ENCODE peak calls at places on chromosomes 12 and 14, in six cellular contexts. One of them, this sample, is unnamed.

GRCh38 chr12:89472508-89472907 is 52.1 kb downstream of the GALNT4 start:
- DNase-seq in neural crest cell: no peak
- DNase-seq in fibroblast of mammary gland: peak
- DNase-seq in tibial nerve: no peak
- DNase-seq in cardiac fibroblast: peak
- DNase-seq in GM23338: no peak
- DNase-seq in this sample: no peak

GRCh38 chr12:1630081-1630826 is 1.2 kb downstream of the WNT5B start:
- DNase-seq in fibroblast of mammary gland: peak
- DNase-seq in neural crest cell: peak
- DNase-seq in tibial nerve: peak
- DNase-seq in cardiac fibroblast: peak
- DNase-seq in GM23338: peak
- DNase-seq in this sample: peak

GRCh38 chr12:83690465-83690864 is 1003.8 kb downstream of the TMTC2 start:
- DNase-seq in GM23338: no peak
- DNase-seq in tibial nerve: no peak
- DNase-seq in neural crest cell: no peak
- DNase-seq in fibroblast of mammary gland: no peak
- DNase-seq in cardiac fibroblast: no peak
- DNase-seq in this sample: peak

GRCh38 chr12:115771065-115771464 is 506.4 kb downstream of the MED13L start:
- DNase-seq in cardiac fibroblast: no peak
- DNase-seq in fibroblast of mammary gland: peak
- DNase-seq in GM23338: peak
- DNase-seq in tibial nerve: no peak
- DNase-seq in neural crest cell: no peak
- DNase-seq in this sample: peak

GRCh38 chr12:78797201-78797931 is 67.2 kb upstream of the SYT1 start:
- DNase-seq in neural crest cell: no peak
- DNase-seq in tibial nerve: no peak
- DNase-seq in cardiac fibroblast: peak
- DNase-seq in GM23338: no peak
- DNase-seq in fibroblast of mammary gland: peak
- DNase-seq in this sample: peak

GRCh38 chr12:1970331-1970900 is 33.8 kb downstream of the DCP1B start:
- DNase-seq in cardiac fibroblast: no peak
- DNase-seq in GM23338: no peak
- DNase-seq in neural crest cell: no peak
- DNase-seq in tibial nerve: no peak
- DNase-seq in fibroblast of mammary gland: no peak
- DNase-seq in this sample: no peak

GRCh38 chr14:30572771-30573170 is 13.8 kb downstream of the G2E3 start:
- DNase-seq in cardiac fibroblast: no peak
- DNase-seq in fibroblast of mammary gland: no peak
- DNase-seq in tibial nerve: no peak
- DNase-seq in neural crest cell: no peak
- DNase-seq in GM23338: no peak
- DNase-seq in this sample: no peak

GRCh38 chr12:116368196-116369194 is 91.0 kb upstream of the MED13L start:
- DNase-seq in tibial nerve: no peak
- DNase-seq in fibroblast of mammary gland: no peak
- DNase-seq in GM23338: no peak
- DNase-seq in cardiac fibroblast: no peak
- DNase-seq in neural crest cell: no peak
- DNase-seq in this sample: no peak

GRCh38 chr14:83356080-83356479 is 1822.4 kb upstream of the SEL1L start:
- DNase-seq in fibroblast of mammary gland: no peak
- DNase-seq in tibial nerve: no peak
- DNase-seq in GM23338: no peak
- DNase-seq in cardiac fibroblast: no peak
- DNase-seq in neural crest cell: no peak
- DNase-seq in this sample: no peak

GRCh38 chr14:75501080-75501479 is 21.2 kb upstream of the BATF start:
- DNase-seq in tibial nerve: no peak
- DNase-seq in GM23338: no peak
- DNase-seq in cardiac fibroblast: no peak
- DNase-seq in neural crest cell: no peak
- DNase-seq in fibroblast of mammary gland: no peak
- DNase-seq in this sample: no peak

GRCh38 chr12:25276199-25276937 is 25.6 kb upstream of the KRAS start:
- DNase-seq in neural crest cell: no peak
- DNase-seq in cardiac fibroblast: peak
- DNase-seq in tibial nerve: peak
- DNase-seq in GM23338: no peak
- DNase-seq in fibroblast of mammary gland: peak
- DNase-seq in this sample: peak

GRCh38 chr12:57454566-57455373 is at the start of gene INHBE:
- DNase-seq in GM23338: peak
- DNase-seq in cardiac fibroblast: peak
- DNase-seq in neural crest cell: no peak
- DNase-seq in tibial nerve: no peak
- DNase-seq in fibroblast of mammary gland: peak
- DNase-seq in this sample: peak

GRCh38 chr14:55581011-55581806 is 1.2 kb downstream of the KTN1 start:
- DNase-seq in fibroblast of mammary gland: peak
- DNase-seq in cardiac fibroblast: peak
- DNase-seq in tibial nerve: no peak
- DNase-seq in neural crest cell: peak
- DNase-seq in GM23338: peak
- DNase-seq in this sample: peak

GRCh38 chr12:111642681-111643427 is 42.9 kb downstream of the BRAP start:
- DNase-seq in cardiac fibroblast: no peak
- DNase-seq in fibroblast of mammary gland: peak
- DNase-seq in neural crest cell: no peak
- DNase-seq in tibial nerve: no peak
- DNase-seq in GM23338: no peak
- DNase-seq in this sample: no peak

GRCh38 chr12:6614513-6615177 is 7.5 kb upstream of the CHD4 start:
- DNase-seq in GM23338: peak
- DNase-seq in tibial nerve: no peak
- DNase-seq in fibroblast of mammary gland: no peak
- DNase-seq in cardiac fibroblast: peak
- DNase-seq in neural crest cell: no peak
- DNase-seq in this sample: no peak

GRCh38 chr14:72476657-72477499 is 417.0 kb downstream of the DPF3 start:
- DNase-seq in tibial nerve: no peak
- DNase-seq in GM23338: peak
- DNase-seq in fibroblast of mammary gland: peak
- DNase-seq in cardiac fibroblast: peak
- DNase-seq in neural crest cell: no peak
- DNase-seq in this sample: peak

GRCh38 chr12:94754653-94755052 is 104.3 kb upstream of the TMCC3 start:
- DNase-seq in GM23338: no peak
- DNase-seq in cardiac fibroblast: peak
- DNase-seq in tibial nerve: no peak
- DNase-seq in fibroblast of mammary gland: no peak
- DNase-seq in neural crest cell: no peak
- DNase-seq in this sample: no peak

GRCh38 chr12:94750891-94751290 is 100.5 kb upstream of the TMCC3 start:
- DNase-seq in GM23338: no peak
- DNase-seq in cardiac fibroblast: no peak
- DNase-seq in tibial nerve: no peak
- DNase-seq in fibroblast of mammary gland: no peak
- DNase-seq in neural crest cell: no peak
- DNase-seq in this sample: no peak

GRCh38 chr12:94749890-94750289 is 99.5 kb upstream of the TMCC3 start:
- DNase-seq in GM23338: no peak
- DNase-seq in cardiac fibroblast: no peak
- DNase-seq in neural crest cell: no peak
- DNase-seq in tibial nerve: no peak
- DNase-seq in fibroblast of mammary gland: no peak
- DNase-seq in this sample: peak

GRCh38 chr12:94748726-94749421 is 98.5 kb upstream of the TMCC3 start:
- DNase-seq in tibial nerve: no peak
- DNase-seq in fibroblast of mammary gland: no peak
- DNase-seq in neural crest cell: no peak
- DNase-seq in cardiac fibroblast: no peak
- DNase-seq in GM23338: no peak
- DNase-seq in this sample: no peak

DNA sequence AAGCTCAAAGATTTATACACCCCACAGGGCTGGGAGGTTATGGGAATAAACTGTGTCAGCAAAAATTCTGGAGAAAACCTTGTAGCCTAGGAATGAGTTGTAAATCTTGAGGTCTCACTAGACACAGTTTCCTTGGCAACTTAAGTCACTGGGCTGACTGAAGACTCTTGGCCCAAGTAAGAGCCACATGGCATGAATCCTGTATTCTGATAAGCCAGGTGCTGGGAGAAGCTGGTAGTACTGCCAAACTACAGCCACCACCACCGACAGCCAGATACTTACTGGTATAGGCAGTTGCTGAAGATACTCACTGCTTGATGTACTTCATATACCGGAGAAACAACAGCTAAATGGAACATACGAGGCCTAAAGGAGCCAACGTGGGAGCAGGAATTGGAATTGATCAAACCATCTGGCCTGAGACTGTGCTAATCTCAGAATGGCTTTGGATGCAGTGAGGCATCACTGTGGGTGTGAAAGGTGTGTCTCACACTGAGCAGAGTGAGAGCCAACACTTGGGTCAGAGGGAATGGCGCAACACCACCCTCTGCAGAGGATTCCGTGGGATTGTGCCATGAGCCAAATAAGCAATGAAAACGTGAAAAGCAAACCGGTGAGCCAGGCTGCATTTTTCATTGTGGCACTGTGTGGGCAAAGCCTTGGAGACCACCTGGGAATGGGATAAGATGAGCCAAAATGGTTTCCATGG is 102.9 kb upstream of the TMCC3 start:
- DNase-seq in tibial nerve: no peak
- DNase-seq in fibroblast of mammary gland: peak
- DNase-seq in GM23338: peak
- DNase-seq in neural crest cell: no peak
- DNase-seq in cardiac fibroblast: peak
- DNase-seq in this sample: peak
- TF ChIP-seq CTCF in tibial nerve: no peak
- TF ChIP-seq CTCF in fibroblast of mammary gland: no peak
- TF ChIP-seq CTCF in GM23338: peak
- TF ChIP-seq CTCF in neural crest cell: no peak
- TF ChIP-seq CTCF in cardiac fibroblast: no peak
- TF ChIP-seq CTCF in this sample: no peak

GRCh38 chr12:3303410-3304136 is 187.4 kb upstream of the PRMT8 start:
- DNase-seq in fibroblast of mammary gland: no peak
- DNase-seq in GM23338: peak
- DNase-seq in cardiac fibroblast: no peak
- DNase-seq in neural crest cell: no peak
- DNase-seq in tibial nerve: no peak
- DNase-seq in this sample: no peak
- TF ChIP-seq CTCF in fibroblast of mammary gland: no peak
- TF ChIP-seq CTCF in GM23338: peak
- TF ChIP-seq CTCF in cardiac fibroblast: peak
- TF ChIP-seq CTCF in neural crest cell: peak
- TF ChIP-seq CTCF in tibial nerve: no peak
- TF ChIP-seq CTCF in this sample: no peak

DNA sequence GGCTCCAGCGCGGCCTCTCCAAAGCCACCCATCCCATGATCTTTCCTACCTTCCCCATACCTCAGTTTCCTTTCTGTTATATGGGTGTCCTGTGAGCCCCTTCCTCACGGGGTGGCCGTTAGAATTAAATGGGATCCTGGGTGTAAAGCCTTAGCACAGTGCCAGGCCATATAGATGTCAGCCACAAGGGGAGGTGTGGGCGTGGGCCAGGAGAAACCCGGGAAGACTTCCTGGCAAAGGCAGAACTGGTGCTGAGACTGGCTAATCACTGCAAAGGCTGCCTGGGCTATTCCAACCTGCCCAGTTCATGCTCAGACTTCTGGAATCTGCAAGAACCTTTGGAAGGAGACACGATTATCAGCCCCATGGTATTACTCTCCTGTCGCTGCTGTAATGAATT is 11.0 kb upstream of the NCOR2 start:
- DNase-seq in tibial nerve: no peak
- DNase-seq in cardiac fibroblast: no peak
- DNase-seq in GM23338: no peak
- DNase-seq in neural crest cell: no peak
- DNase-seq in fibroblast of mammary gland: no peak
- DNase-seq in this sample: peak
- TF ChIP-seq CTCF in tibial nerve: no peak
- TF ChIP-seq CTCF in cardiac fibroblast: no peak
- TF ChIP-seq CTCF in GM23338: peak
- TF ChIP-seq CTCF in neural crest cell: peak
- TF ChIP-seq CTCF in fibroblast of mammary gland: no peak
- TF ChIP-seq CTCF in this sample: peak

GRCh38 chr14:33432407-33433023 is 493.8 kb downstream of the NPAS3 start:
- DNase-seq in fibroblast of mammary gland: peak
- DNase-seq in GM23338: no peak
- DNase-seq in cardiac fibroblast: peak
- DNase-seq in neural crest cell: no peak
- DNase-seq in tibial nerve: no peak
- DNase-seq in this sample: peak
- TF ChIP-seq CTCF in fibroblast of mammary gland: peak
- TF ChIP-seq CTCF in GM23338: peak
- TF ChIP-seq CTCF in cardiac fibroblast: peak
- TF ChIP-seq CTCF in neural crest cell: peak
- TF ChIP-seq CTCF in tibial nerve: peak
- TF ChIP-seq CTCF in this sample: peak

GRCh38 chr12:54134850-54135249 is 53.9 kb downstream of the SMUG1 start:
- DNase-seq in GM23338: no peak
- DNase-seq in fibroblast of mammary gland: no peak
- DNase-seq in cardiac fibroblast: no peak
- DNase-seq in tibial nerve: no peak
- DNase-seq in neural crest cell: no peak
- DNase-seq in this sample: no peak

GRCh38 chr12:54138219-54138618 is 50.6 kb downstream of the SMUG1 start:
- DNase-seq in fibroblast of mammary gland: no peak
- DNase-seq in tibial nerve: no peak
- DNase-seq in GM23338: no peak
- DNase-seq in neural crest cell: no peak
- DNase-seq in cardiac fibroblast: no peak
- DNase-seq in this sample: no peak

GRCh38 chr12:54135621-54136027 is 53.2 kb downstream of the SMUG1 start:
- DNase-seq in tibial nerve: no peak
- DNase-seq in neural crest cell: no peak
- DNase-seq in cardiac fibroblast: no peak
- DNase-seq in fibroblast of mammary gland: no peak
- DNase-seq in GM23338: no peak
- DNase-seq in this sample: no peak

GRCh38 chr12:54139030-54139429 is 49.8 kb downstream of the SMUG1 start:
- DNase-seq in tibial nerve: no peak
- DNase-seq in fibroblast of mammary gland: peak
- DNase-seq in neural crest cell: no peak
- DNase-seq in cardiac fibroblast: no peak
- DNase-seq in GM23338: no peak
- DNase-seq in this sample: no peak

GRCh38 chr12:54136844-54137580 is 51.8 kb downstream of the SMUG1 start:
- DNase-seq in fibroblast of mammary gland: peak
- DNase-seq in GM23338: no peak
- DNase-seq in neural crest cell: no peak
- DNase-seq in cardiac fibroblast: no peak
- DNase-seq in tibial nerve: no peak
- DNase-seq in this sample: no peak
- TF ChIP-seq CTCF in fibroblast of mammary gland: peak
- TF ChIP-seq CTCF in GM23338: peak
- TF ChIP-seq CTCF in neural crest cell: peak
- TF ChIP-seq CTCF in cardiac fibroblast: no peak
- TF ChIP-seq CTCF in tibial nerve: no peak
- TF ChIP-seq CTCF in this sample: no peak